ENCODE peak calls at places on chromosomes 4 and X, in nine cellular contexts. B, P, O, V, J, D, I, F and U are unnamed samples.

GRCh38 chr4:14167876-14168510 is 540.5 kb upstream of the BOD1L1 start:
- DNase-seq in B (peak), P (no peak), O (no peak), V (no peak), J (no peak), D (no peak), I (no peak), F (no peak), U (no peak)

GRCh38 chrX:50881028-50881427 is 29.5 kb upstream of the BMP15 start:
- DNase-seq in B (no peak), P (no peak), O (no peak), V (no peak), J (no peak), D (no peak), I (no peak), F (no peak), U (no peak)

GRCh38 chr4:113575391-113575790 is 186.1 kb downstream of the CAMK2D start:
- DNase-seq in B (peak), P (no peak), O (no peak), V (no peak), J (no peak), D (no peak), I (no peak), F (no peak), U (no peak)

GRCh38 chr4:7777871-7778523 is 161.7 kb downstream of the AFAP1 start:
- DNase-seq in B (no peak), P (no peak), O (no peak), V (no peak), J (no peak), D (no peak), I (no peak), F (no peak), U (no peak)

GRCh38 chrX:120310861-120311631 is at the start of gene TMEM255A:
- DNase-seq in B (no peak), P (no peak), O (peak), V (no peak), J (no peak), D (no peak), I (peak), F (no peak), U (no peak)

GRCh38 chr4:6988016-6988715 is 55.0 kb upstream of the TADA2B start:
- DNase-seq in B (no peak), P (no peak), O (no peak), V (no peak), J (no peak), D (no peak), I (peak), F (no peak), U (peak)

GRCh38 chr4:57077550-57078311 is 32.5 kb downstream of the IGFBP7 start:
- DNase-seq in B (peak), P (no peak), O (peak), V (no peak), J (no peak), D (no peak), I (peak), F (no peak), U (no peak)

GRCh38 chrX:119775517-119776238 is 15.8 kb downstream of the RPL39 start:
- DNase-seq in B (no peak), P (no peak), O (no peak), V (no peak), J (no peak), D (no peak), I (no peak), F (no peak), U (peak)

GRCh38 chrX:135421932-135422809 is at the start of gene SMIM10L2A:
- DNase-seq in B (no peak), P (no peak), O (peak), V (no peak), J (no peak), D (no peak), I (no peak), F (peak), U (peak)

GRCh38 chr4:174316546-174316945 is 32.8 kb downstream of the CEP44 start:
- DNase-seq in B (no peak), P (no peak), O (no peak), V (no peak), J (no peak), D (no peak), I (no peak), F (no peak), U (no peak)

GRCh38 chrX:119726900-119727555 is 31.4 kb upstream of the SOWAHD start:
- DNase-seq in B (peak), P (no peak), O (no peak), V (no peak), J (no peak), D (no peak), I (no peak), F (peak), U (peak)

GRCh38 chr4:4762909-4763814 is 96.3 kb upstream of the MSX1 start:
- DNase-seq in B (peak), P (no peak), O (peak), V (no peak), J (no peak), D (no peak), I (no peak), F (no peak), U (peak)

GRCh38 chr4:131370846-131371245 is 1778.2 kb upstream of the PCDH10 start:
- DNase-seq in B (no peak), P (peak), O (no peak), V (no peak), J (no peak), D (no peak), I (no peak), F (no peak), U (no peak)

GRCh38 chr4:155415662-155416061 is 38.9 kb upstream of the MAP9 start:
- DNase-seq in B (no peak), P (no peak), O (no peak), V (no peak), J (no peak), D (peak), I (no peak), F (no peak), U (no peak)

GRCh38 chrX:21725498-21725897 is 32.4 kb downstream of the SMPX start:
- DNase-seq in B (peak), P (no peak), O (no peak), V (peak), J (no peak), D (peak), I (no peak), F (no peak), U (no peak)

GRCh38 chrX:14356401-14356800 is 172.9 kb upstream of the GLRA2 start:
- DNase-seq in B (peak), P (no peak), O (no peak), V (no peak), J (no peak), D (no peak), I (no peak), F (no peak), U (no peak)

GRCh38 chrX:110036162-110037033 is 33.5 kb downstream of the TMEM164 start:
- DNase-seq in B (no peak), P (no peak), O (no peak), V (no peak), J (no peak), D (no peak), I (peak), F (no peak), U (no peak)

GRCh38 chr4:77385124-77385969 is 220.3 kb upstream of the CXCL13 start:
- DNase-seq in B (peak), P (peak), O (peak), V (no peak), J (peak), D (peak), I (peak), F (peak), U (peak)

GRCh38 chr4:5158391-5158770 is 107.1 kb downstream of the STK32B start:
- DNase-seq in B (no peak), P (no peak), O (no peak), V (no peak), J (no peak), D (no peak), I (no peak), F (no peak), U (no peak)

GRCh38 chrX:40244980-40245379 is 147.2 kb upstream of the BCOR start:
- DNase-seq in B (no peak), P (no peak), O (no peak), V (peak), J (no peak), D (peak), I (no peak), F (no peak), U (no peak)